ENCODE peak calls at places on chromosome 5, in five cellular contexts. P is effector memory CD8-positive, alpha-beta T cell; O is breast epithelium; U is aorta; V is mucosa of descending colon. D is an unnamed sample.

GRCh38 chr5:96031811-96032261 is 70.2 kb upstream of the ELL2 start:
- DNase-seq in O (no peak), P (no peak), V (no peak), U (no peak), D (no peak)

GRCh38 chr5:179923422-179923821 is 15.7 kb upstream of the TBC1D9B start:
- DNase-seq in P (no peak), O (no peak), U (no peak), V (no peak), D (no peak)

GRCh38 chr5:18043344-18043743 is 409.1 kb downstream of the TAF11L14 start:
- DNase-seq in O (no peak), V (no peak), U (no peak), P (no peak), D (no peak)

GRCh38 chr5:177427919-177428573 is 1.6 kb downstream of the GRK6 start:
- DNase-seq in P (no peak), V (no peak), O (no peak), U (peak), D (no peak)

GRCh38 chr5:63154480-63155309 is 576.1 kb downstream of the LRRC70 start:
- DNase-seq in U (no peak), P (no peak), O (no peak), V (no peak), D (no peak)

GRCh38 chr5:10036136-10036535 is 213.6 kb downstream of the ATPSCKMT start:
- DNase-seq in U (no peak), P (no peak), V (no peak), O (no peak), D (no peak)

GRCh38 chr5:133938039-133938821 is 30.2 kb downstream of the C5orf15 start:
- DNase-seq in U (no peak), V (no peak), P (no peak), O (no peak), D (no peak)

GRCh38 chr5:32044904-32045303 is 129.2 kb downstream of the GOLPH3 start:
- DNase-seq in U (no peak), V (no peak), P (no peak), O (no peak), D (no peak)

GRCh38 chr5:116370886-116371285 is 203.7 kb downstream of the SEMA6A start:
- DNase-seq in O (no peak), V (no peak), U (no peak), P (no peak), D (no peak)

GRCh38 chr5:96562614-96563013 is 99.6 kb upstream of the CAST start:
- DNase-seq in P (no peak), O (no peak), U (no peak), V (no peak), D (no peak)

GRCh38 chr5:101785090-101785489 is 511.0 kb downstream of the SLCO4C1 start:
- DNase-seq in P (no peak), U (no peak), V (no peak), O (no peak), D (no peak)

GRCh38 chr5:102286465-102286864 is 9.6 kb downstream of the SLCO4C1 start:
- DNase-seq in V (no peak), O (no peak), P (no peak), U (no peak), D (no peak)

GRCh38 chr5:134125195-134126015 is 10.9 kb downstream of the TCF7 start:
- DNase-seq in P (no peak), U (peak), V (no peak), O (no peak), D (no peak)

GRCh38 chr5:151456321-151456940 is 9.0 kb downstream of the SLC36A1 start:
- DNase-seq in P (no peak), V (peak), U (no peak), O (no peak), D (no peak)

GRCh38 chr5:111853748-111854147 is 96.8 kb upstream of the NREP start:
- DNase-seq in O (no peak), U (no peak), P (no peak), V (no peak), D (no peak)

GRCh38 chr5:113682497-113683136 is 169.1 kb downstream of the YTHDC2 start:
- DNase-seq in U (no peak), P (no peak), V (no peak), O (no peak), D (no peak)

GRCh38 chr5:108560581-108560980 is 178.7 kb upstream of the FBXL17 start:
- DNase-seq in P (no peak), V (peak), O (no peak), U (peak), D (no peak)

GRCh38 chr5:108654042-108654441 is 93.7 kb upstream of the FER start:
- DNase-seq in U (no peak), V (no peak), P (no peak), O (no peak), D (no peak)

GRCh38 chr5:24491482-24491881 is 153.3 kb downstream of the CDH10 start:
- DNase-seq in P (no peak), O (no peak), V (no peak), U (no peak), D (no peak)

GRCh38 chr5:89437450-89438435 is 554.8 kb upstream of the MEF2C start:
- DNase-seq in O (no peak), U (no peak), P (no peak), V (no peak), D (no peak)

GRCh38 chr5:77679791-77680190 is 41.3 kb upstream of the OTP start:
- DNase-seq in V (no peak), P (no peak), O (no peak), U (no peak), D (no peak)

GRCh38 chr5:162240734-162241133 is 173.2 kb downstream of the GABRG2 start:
- DNase-seq in P (no peak), U (no peak), V (no peak), O (no peak), D (no peak)

GRCh38 chr5:163381832-163382231 is 55.6 kb upstream of the CCNG1 start:
- DNase-seq in U (no peak), P (no peak), V (no peak), O (no peak), D (no peak)

GRCh38 chr5:83265318-83265717 is 188.0 kb downstream of the XRCC4 start:
- DNase-seq in V (no peak), O (no peak), U (no peak), P (no peak), D (no peak)

GRCh38 chr5:149284501-149284900 is 12.8 kb downstream of the AFAP1L1 start:
- DNase-seq in U (no peak), O (no peak), P (no peak), V (no peak), D (no peak)

GRCh38 chr5:14581333-14581890 is at the start of gene OTULINL:
- DNase-seq in P (peak), O (peak), V (peak), U (peak), D (peak)

GRCh38 chr5:156326718-156327259 is at the start of gene SGCD:
- DNase-seq in O (peak), V (peak), U (peak), P (no peak), D (no peak)

GRCh38 chr5:11396867-11397266 is 507.4 kb downstream of the CTNND2 start:
- DNase-seq in P (no peak), V (no peak), O (no peak), U (no peak), D (no peak)

GRCh38 chr5:151182501-151182900 is 24.9 kb upstream of the ANXA6 start:
- DNase-seq in P (no peak), V (no peak), U (no peak), O (no peak), D (no peak)

GRCh38 chr5:142900926-142901325 is 130.7 kb downstream of the ARHGAP26 start:
- DNase-seq in O (no peak), U (no peak), P (no peak), V (no peak), D (no peak)

GRCh38 chr5:73233461-73234151 is 60.6 kb downstream of the TMEM174 start:
- DNase-seq in U (peak), V (no peak), O (no peak), P (no peak), D (no peak)

D was measured in NT2/D1.